ENCODE peak calls at places on chromosomes 16 and 17, in four cellular contexts. F is endodermal cell, V is right atrium auricular region, X is lung. R is an unnamed sample. For H3K36me3, the result is how much of the 10 kb centered on the place peaks cover.

GRCh38 chr17:17350491-17351355 is 47.5 kb downstream of the NT5M start:
- DNase-seq in X (no peak), F (peak), V (no peak), R (no peak)

GRCh38 chr16:20689668-20690067 is 7.8 kb downstream of the ACSM1 start:
- DNase-seq in V (no peak), X (no peak), F (no peak), R (no peak)

GRCh38 chr17:39769974-39770587 is 32.3 kb downstream of the GRB7 start:
- DNase-seq in X (no peak), F (peak), V (no peak), R (no peak)

GRCh38 chr16:18803569-18804462 is 2.5 kb upstream of the ARL6IP1 start:
- DNase-seq in X (no peak), V (no peak), F (no peak), R (no peak)

GRCh38 chr17:80068301-80069160 is 32.1 kb downstream of the CCDC40 start:
- DNase-seq in V (peak), F (no peak), X (no peak), R (peak)

GRCh38 chr17:77438241-77439204 is 297.8 kb downstream of the SEC14L1 start:
- DNase-seq in V (no peak), X (no peak), F (no peak), R (no peak)

GRCh38 chr17:55089955-55090573 is 121.5 kb downstream of the STXBP4 start:
- DNase-seq in X (no peak), F (peak), V (no peak), R (no peak)

GRCh38 chr17:82545071-82545462 is 25.5 kb downstream of the FOXK2 start:
- DNase-seq in X (no peak), V (no peak), F (no peak), R (no peak)

GRCh38 chr17:32931686-32932085 is 3.7 kb downstream of the TMEM98 start:
- DNase-seq in V (no peak), X (no peak), F (no peak), R (no peak)

GRCh38 chr16:1188781-1189189 is 35.9 kb downstream of the CACNA1H start:
- DNase-seq in V (no peak), X (no peak), F (peak), R (peak)

GRCh38 chr16:2530629-2531318 is 434 bp downstream of the CEMP1 start:
- DNase-seq in F (peak), V (no peak), X (no peak), R (no peak)

GRCh38 chr17:81976332-81977210 is 858 bp upstream of the ASPSCR1 start:
- DNase-seq in X (peak), F (peak), V (no peak), R (no peak)

GRCh38 chr17:17560975-17561374 is 30.5 kb downstream of the PEMT start:
- DNase-seq in X (no peak), F (no peak), V (no peak), R (no peak)

GRCh38 chr17:41064301-41064700 is 1.4 kb downstream of the KRTAP2-4 start:
- DNase-seq in X (no peak), V (no peak), F (no peak), R (no peak)

GRCh38 chr17:81409190-81409935 is 14.1 kb downstream of the BAHCC1 start:
- DNase-seq in X (no peak), V (no peak), F (peak), R (no peak)

GRCh38 chr16:47461598-47462266 is 601 bp downstream of the PHKB start:
- DNase-seq in V (no peak), F (no peak), X (peak), R (no peak)

GRCh38 chr17:73393962-73394361 is 82.2 kb upstream of the CDC42EP4 start:
- DNase-seq in V (no peak), X (no peak), F (peak), R (no peak)

GRCh38 chr17:66580178-66580577 is 254.7 kb upstream of the CACNG5 start:
- DNase-seq in F (peak), V (no peak), X (peak), R (no peak)

GRCh38 chr16:78528265-78528664 is 428.8 kb downstream of the WWOX start:
- DNase-seq in V (no peak), F (no peak), X (no peak), R (no peak)

GRCh38 chr17:43449470-43450202 is 34.1 kb upstream of the DHX8 start:
- DNase-seq in X (peak), V (no peak), F (no peak), R (no peak)

GRCh38 chr16:73878616-73879015 is 418.0 kb upstream of the PSMD7 start:
- DNase-seq in F (no peak), X (no peak), V (no peak), R (no peak)

GRCh38 chr16:48155926-48156789 is at the start of gene ABCC12:
- DNase-seq in X (no peak), F (no peak), V (no peak), R (no peak)

GRCh38 chr16:85395207-85395912 is 217.8 kb upstream of the GSE1 start:
- DNase-seq in F (no peak), V (peak), X (peak), R (peak)

GRCh38 chr17:31467502-31468256 is 76.2 kb downstream of the RAB11FIP4 start:
- DNase-seq in V (no peak), F (peak), X (no peak), R (no peak)

GRCh38 chr17:35866356-35866950 is 2.2 kb downstream of the HEATR9 start:
- DNase-seq in V (no peak), X (no peak), F (no peak), R (no peak)

GRCh38 chr17:64157669-64158180 is 27.8 kb upstream of the ERN1 start:
- DNase-seq in X (no peak), V (no peak), F (peak), R (no peak)

GRCh38 chr16:68732068-68732680 is 4.9 kb upstream of the CDH1 start:
- DNase-seq in F (peak), V (no peak), X (peak), R (no peak)

GRCh38 chr17:80482058-80482318 is 5.6 kb upstream of the NPTX1 start:
- DNase-seq in F (no peak), X (no peak), V (no peak), R (no peak)

GRCh38 chr17:62125307-62125706 is 60.2 kb upstream of the MED13 start:
- DNase-seq in F (no peak), V (no peak), X (no peak), R (no peak)

GRCh38 chr16:72191551-72191950 is 19.6 kb upstream of the PMFBP1 start:
- DNase-seq in F (no peak), X (no peak), V (no peak), R (no peak)

GRCh38 chr16:65769055-65769465 is 597.4 kb upstream of the CDH5 start:
- DNase-seq in X (no peak), V (no peak), F (no peak), R (no peak)

GRCh38 chr16:65772134-65772732 is 594.3 kb upstream of the CDH5 start:
- DNase-seq in X (no peak), V (no peak), F (no peak), R (no peak)

GRCh38 chr16:65771707-65772106 is 594.8 kb upstream of the CDH5 start:
- DNase-seq in X (no peak), V (no peak), F (no peak), R (no peak)

GRCh38 chr16:65769776-65770438 is 596.6 kb upstream of the CDH5 start:
- DNase-seq in F (no peak), X (no peak), V (no peak), R (no peak)

GRCh38 chr16:65770752-65771151 is 595.7 kb upstream of the CDH5 start:
- DNase-seq in F (no peak), V (no peak), X (no peak), R (no peak)
- H3K4me3 ChIP-seq in F (peak), V (no peak), X (no peak), R (no peak)

GRCh38 chr17:78824240-78824639 is 16.4 kb downstream of the USP36 start:
- DNase-seq in F (no peak), X (no peak), V (no peak), R (no peak)
- H3K36me3 ChIP-seq in F (half or more), X (half or more), V (half or more), R (half or more)

DNA sequence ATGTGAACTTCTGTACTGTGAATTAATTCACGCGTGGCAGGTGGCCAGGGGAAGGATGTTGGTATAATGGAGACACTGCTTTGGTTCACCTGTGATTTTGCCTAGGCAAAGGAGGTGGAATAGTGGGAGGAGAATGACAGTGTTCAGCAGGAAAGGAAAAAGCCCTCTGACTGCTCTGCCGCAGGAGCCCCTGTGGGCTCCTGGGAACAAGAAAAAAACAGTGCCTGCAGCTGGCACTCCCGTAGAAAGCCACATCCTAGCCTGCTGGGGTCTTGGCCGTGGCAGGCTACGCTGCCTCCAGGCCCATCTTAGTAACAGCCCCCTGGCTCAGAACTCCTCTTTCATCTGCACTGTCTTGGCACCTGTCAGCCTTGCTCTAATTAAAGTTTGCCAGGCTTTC is 20.6 kb downstream of the ADORA2B start:
- DNase-seq in X (no peak), V (no peak), F (peak), R (no peak)
- H3K4me3 ChIP-seq in X (no peak), V (no peak), F (no peak), R (no peak)

GRCh38 chr16:5354645-5355044 is 257.1 kb upstream of the EEF2KMT start:
- DNase-seq in V (no peak), F (no peak), X (no peak), R (no peak)

GRCh38 chr16:5347561-5347960 is 250.0 kb upstream of the EEF2KMT start:
- DNase-seq in F (no peak), X (no peak), V (no peak), R (no peak)

GRCh38 chr16:5349661-5350060 is 252.1 kb upstream of the EEF2KMT start:
- DNase-seq in F (peak), V (no peak), X (no peak), R (no peak)

GRCh38 chr16:5349101-5349500 is 251.5 kb upstream of the EEF2KMT start:
- DNase-seq in F (no peak), X (no peak), V (no peak), R (no peak)

GRCh38 chr16:5350118-5350517 is 252.5 kb upstream of the EEF2KMT start:
- DNase-seq in X (no peak), V (no peak), F (peak), R (no peak)
- H3K36me3 ChIP-seq in X (under half), V (under half), F (under half), R (under half)

R was measured in tibial nerve.